ENCODE peak calls at places on chromosomes 6 and 20, in nine cellular contexts. Q is SJCRH30, B is NCI-H2029 treated with DMSO at 0.1 percent for 48 hours, Z is AG10803, I is NCI-H1417, K is epithelial cell of esophagus, C is C1 segment of cervical spinal cord, F is ACHN, J is GF-D8. Y is an unnamed sample.

GRCh38 chr6:29589423-29590048 is 4.6 kb downstream of the OR2H2 start:
- DNase-seq in K (peak; percentile 62), Z (peak; percentile 51), C (no peak), B (peak; percentile 9), F (peak; percentile 37), Q (peak; percentile 11), J (no peak), I (no peak), Y (peak; percentile 18)

GRCh38 chr6:5086294-5086890 is 1.3 kb downstream of the PPP1R3G start:
- DNase-seq in B (no peak), F (no peak), C (no peak), I (no peak), Q (no peak), J (no peak), Z (no peak), K (no peak), Y (no peak)

GRCh38 chr6:144443157-144443556 is 158.0 kb downstream of the UTRN start:
- DNase-seq in B (no peak), J (no peak), C (no peak), I (no peak), K (no peak), F (no peak), Q (no peak), Z (no peak), Y (no peak)

GRCh38 chr6:69954733-69955132 is 88.4 kb downstream of the COL19A1 start:
- DNase-seq in C (no peak), F (no peak), I (no peak), Z (no peak), K (no peak), B (no peak), Q (no peak), J (no peak), Y (no peak)

GRCh38 chr20:15682690-15683089 is 890.6 kb downstream of the KIF16B start:
- DNase-seq in Q (no peak), B (no peak), F (no peak), K (no peak), C (no peak), J (no peak), Z (no peak), I (no peak), Y (no peak)

GRCh38 chr6:126118934-126119333 is 132.6 kb downstream of the TRMT11 start:
- DNase-seq in C (no peak), I (no peak), K (no peak), F (no peak), J (no peak), Q (no peak), B (no peak), Z (no peak), Y (no peak)

GRCh38 chr6:39980839-39981580 is 46.7 kb upstream of the MOCS1 start:
- DNase-seq in F (peak; percentile 51), Q (peak; percentile 19), C (no peak), K (peak; percentile 46), I (peak; percentile 22), Z (peak; percentile 48), B (peak; percentile 47), J (peak; percentile 2), Y (peak; percentile 24)

GRCh38 chr20:22522701-22523100 is 61.7 kb downstream of the FOXA2 start:
- DNase-seq in C (no peak), B (no peak), Q (no peak), F (no peak), I (no peak), J (no peak), Z (no peak), K (no peak), Y (no peak)

GRCh38 chr6:42720739-42721138 is 1.7 kb downstream of the PRPH2 start:
- DNase-seq in K (peak; percentile 66), B (no peak), F (peak; percentile 13), Z (no peak), I (no peak), C (no peak), J (no peak), Q (no peak), Y (no peak)

GRCh38 chr20:21677261-21677660 is 28.2 kb upstream of the PAX1 start:
- DNase-seq in B (no peak), F (no peak), J (no peak), I (no peak), Q (no peak), K (no peak), C (no peak), Z (no peak), Y (no peak)

GRCh38 chr6:134680433-134680832 is 269.5 kb downstream of the ALDH8A1 start:
- DNase-seq in K (no peak), F (no peak), Z (no peak), J (no peak), C (no peak), B (no peak), Q (no peak), I (no peak), Y (no peak)

GRCh38 chr6:105170066-105170465 is 9.7 kb downstream of the POPDC3 start:
- DNase-seq in K (peak; percentile 58), I (no peak), B (no peak), Z (peak; percentile 29), F (no peak), J (no peak), Q (no peak), C (no peak), Y (no peak)

GRCh38 chr20:22303523-22303922 is 280.8 kb downstream of the FOXA2 start:
- DNase-seq in Q (no peak), K (no peak), I (no peak), C (no peak), Z (no peak), J (no peak), B (no peak), F (peak; percentile 25), Y (no peak)

GRCh38 chr20:46056027-46056833 is 27.2 kb downstream of the SLC12A5 start:
- DNase-seq in Z (no peak), Q (no peak), J (no peak), I (no peak), K (no peak), F (no peak), B (no peak), C (no peak), Y (no peak)

GRCh38 chr20:8385247-8385646 is 253.2 kb downstream of the PLCB1 start:
- DNase-seq in F (no peak), I (peak; percentile 3), Z (peak; percentile 84), B (no peak), C (no peak), J (no peak), K (no peak), Q (peak; percentile 84), Y (peak; percentile 32)

GRCh38 chr6:35178932-35179832 is 34.6 kb upstream of the SCUBE3 start:
- DNase-seq in Q (no peak), I (no peak), Z (no peak), C (no peak), F (no peak), B (no peak), K (no peak), J (no peak), Y (no peak)

GRCh38 chr20:59412896-59413295 is 112.5 kb downstream of the EDN3 start:
- DNase-seq in Z (no peak), Q (peak; percentile 55), F (no peak), I (no peak), J (no peak), B (no peak), K (no peak), C (no peak), Y (no peak)

GRCh38 chr6:170257376-170257775 is 33.5 kb downstream of the DLL1 start:
- DNase-seq in K (no peak), B (no peak), C (no peak), Q (peak; percentile 62), F (no peak), J (no peak), Z (no peak), I (no peak), Y (no peak)